ENCODE peak calls at places on chromosomes 12 and 14, in eight cellular contexts. P is cerebellar nuclear complex; A is NCI-H1417; U is stimulated activated CD4-positive, alpha-beta T cell treated with anti-CD3 and anti-CD28 coated beads, Interleukin-15, amount 100 ng/mL, for 1 hour; F is A549; W is stimulated activated naive CD4-positive, alpha-beta T cell; H is cardiac fibroblast; Y is body of pancreas. B is an unnamed sample.

GRCh38 chr12:87202189-87202588 is 827.0 kb downstream of the C12orf50 start:
- DNase-seq in P (no peak), A (no peak), U (no peak), F (no peak), W (no peak), H (no peak), Y (no peak), B (no peak)

GRCh38 chr12:105659355-105660075 is 329.0 kb downstream of the C12orf75 start:
- DNase-seq in P (no peak), A (no peak), U (no peak), F (no peak), W (no peak), H (peak), Y (no peak), B (no peak)

GRCh38 chr14:64812412-64812811 is 67.3 kb downstream of the SPTB start:
- DNase-seq in P (no peak), A (peak), U (no peak), F (no peak), W (peak), H (no peak), Y (peak), B (peak)

GRCh38 chr12:112331891-112332290 is 50.3 kb downstream of the HECTD4 start:
- DNase-seq in P (no peak), A (no peak), U (no peak), F (no peak), W (no peak), H (no peak), Y (no peak), B (no peak)

GRCh38 chr12:93530358-93530757 is 42.1 kb upstream of the SOCS2 start:
- DNase-seq in P (no peak), A (no peak), U (no peak), F (no peak), W (no peak), H (peak), Y (no peak), B (no peak)

GRCh38 chr14:42715316-42715715 is 1108.6 kb downstream of the LRFN5 start:
- DNase-seq in P (no peak), A (no peak), U (no peak), F (no peak), W (no peak), H (peak), Y (no peak), B (no peak)

GRCh38 chr14:105076805-105077648 is 11.8 kb upstream of the GPR132 start:
- DNase-seq in P (no peak), A (no peak), U (no peak), F (no peak), W (no peak), H (no peak), Y (no peak), B (no peak)

GRCh38 chr12:106288510-106289195 is 13.9 kb upstream of the TCP11L2 start:
- DNase-seq in P (no peak), A (no peak), U (no peak), F (peak), W (no peak), H (peak), Y (no peak), B (peak)

GRCh38 chr12:101877816-101878811 is 734 bp downstream of the DRAM1 start:
- DNase-seq in P (no peak), A (peak), U (no peak), F (peak), W (no peak), H (peak), Y (peak), B (no peak)

GRCh38 chr14:59918824-59919581 is 941 bp upstream of the LRRC9 start:
- DNase-seq in P (peak), A (no peak), U (no peak), F (peak), W (no peak), H (peak), Y (peak), B (peak)

B was measured in activated naive CD8-positive, alpha-beta T cell treated with anti-CD3 and anti-CD28 coated beads, Interleukin-2, amount 50 U/mL, for 24 hours.